ENCODE peak calls at places on chromosomes 6 and 20, in seven cellular contexts. V is LoVo; I is nucleus accumbens; P is hypothalamus; T is T-helper 17 cell; H is left ventricle myocardium superior; F is CD8-positive, alpha-beta memory T cell. W is an unnamed sample.

GRCh38 chr20:17969276-17969883 is 562 bp downstream of the MGME1 start:
- DNase-seq in I (no peak), F (peak), T (peak), H (peak), P (no peak), V (peak), W (no peak)

GRCh38 chr6:75210885-75211739 is 5.3 kb upstream of the COL12A1 start:
- DNase-seq in H (no peak), P (no peak), I (no peak), T (no peak), F (peak), V (peak), W (no peak)

GRCh38 chr6:161301338-161301737 is 27.5 kb upstream of the AGPAT4 start:
- DNase-seq in V (no peak), F (no peak), P (no peak), T (no peak), H (peak), I (no peak), W (no peak)

GRCh38 chr6:146289816-146290588 is 253.6 kb upstream of the RAB32 start:
- DNase-seq in F (no peak), T (no peak), I (no peak), H (no peak), V (no peak), P (no peak), W (peak)

GRCh38 chr20:46350201-46350985 is 42.1 kb upstream of the CDH22 start:
- DNase-seq in F (no peak), P (peak), T (no peak), V (no peak), H (no peak), I (no peak), W (peak)

GRCh38 chr6:77462359-77463307 is 658 bp downstream of the HTR1B start:
- DNase-seq in I (no peak), P (no peak), F (no peak), H (no peak), V (no peak), T (no peak), W (no peak)

GRCh38 chr6:170284866-170285469 is 5.9 kb downstream of the DLL1 start:
- DNase-seq in T (no peak), I (no peak), H (no peak), F (no peak), P (no peak), V (no peak), W (no peak)

GRCh38 chr20:49427751-49428518 is 54.5 kb downstream of the KCNB1 start:
- DNase-seq in I (no peak), H (peak), V (no peak), F (no peak), P (no peak), T (no peak), W (peak)

GRCh38 chr6:74103417-74103816 is 407.4 kb downstream of the CD109 start:
- DNase-seq in V (no peak), F (no peak), T (no peak), P (no peak), H (no peak), I (no peak), W (no peak)

GRCh38 chr20:13659288-13659687 is 20.6 kb upstream of the TASP1 start:
- DNase-seq in P (no peak), T (no peak), V (no peak), H (no peak), I (no peak), F (no peak), W (no peak)

GRCh38 chr6:82240191-82240590 is 7.4 kb downstream of the IBTK start:
- DNase-seq in T (no peak), H (no peak), I (no peak), V (no peak), F (no peak), P (no peak), W (no peak)

GRCh38 chr20:46077642-46078305 is 12.0 kb downstream of the NCOA5 start:
- DNase-seq in H (no peak), I (no peak), P (no peak), F (no peak), T (no peak), V (no peak), W (no peak)

GRCh38 chr6:57267586-57268293 is 45.6 kb upstream of the RAB23 start:
- DNase-seq in V (peak), P (no peak), F (peak), H (no peak), T (no peak), I (no peak), W (peak)